ENCODE peak calls at places on chromosomes 1 and 21, in four cellular contexts. T is IMR-90, M is K562, K is endothelial cell of umbilical vein. D is an unnamed sample.

GRCh38 chr21:32189688-32190483 is 89.0 kb downstream of the MIS18A start:
- DNase-seq in M (no peak), K (no peak), T (no peak), D (no peak)

GRCh38 chr1:212655668-212656440 is 43.8 kb downstream of the BATF3 start:
- DNase-seq in K (no peak), M (no peak), T (peak), D (no peak)

GRCh38 chr1:39852214-39852791 is 31.0 kb downstream of the TRIT1 start:
- DNase-seq in M (no peak), T (peak), K (no peak), D (no peak)

GRCh38 chr1:63674865-63675815 is 81.9 kb downstream of the PGM1 start:
- DNase-seq in K (no peak), T (no peak), M (no peak), D (no peak)

GRCh38 chr1:56591909-56592308 is 12.5 kb upstream of the PLPP3 start:
- DNase-seq in K (no peak), M (no peak), T (no peak), D (no peak)

GRCh38 chr1:76868916-76869315 is 1.6 kb downstream of the ST6GALNAC5 start:
- DNase-seq in T (no peak), K (no peak), M (no peak), D (no peak)

GRCh38 chr1:224922404-224923164 is 6.9 kb upstream of the DNAH14 start:
- DNase-seq in M (peak), K (peak), T (peak), D (peak)

GRCh38 chr1:218425647-218426342 is 80.7 kb downstream of the TGFB2 start:
- DNase-seq in T (peak), M (no peak), K (no peak), D (no peak)

GRCh38 chr1:77430966-77431735 is 149.3 kb downstream of the AK5 start:
- DNase-seq in K (no peak), M (no peak), T (peak), D (no peak)

GRCh38 chr1:102655034-102655433 is 453.3 kb downstream of the COL11A1 start:
- DNase-seq in T (no peak), M (no peak), K (no peak), D (no peak)

GRCh38 chr1:29626066-29626465 is 389.7 kb downstream of the PTPRU start:
- DNase-seq in T (no peak), K (no peak), M (no peak), D (no peak)

GRCh38 chr1:94038511-94038910 is 82.4 kb downstream of the ABCA4 start:
- DNase-seq in T (peak), K (peak), M (no peak), D (no peak)
- TF ChIP-seq FOS in T (no peak), K (peak), M (no peak), D (no peak)

DNA sequence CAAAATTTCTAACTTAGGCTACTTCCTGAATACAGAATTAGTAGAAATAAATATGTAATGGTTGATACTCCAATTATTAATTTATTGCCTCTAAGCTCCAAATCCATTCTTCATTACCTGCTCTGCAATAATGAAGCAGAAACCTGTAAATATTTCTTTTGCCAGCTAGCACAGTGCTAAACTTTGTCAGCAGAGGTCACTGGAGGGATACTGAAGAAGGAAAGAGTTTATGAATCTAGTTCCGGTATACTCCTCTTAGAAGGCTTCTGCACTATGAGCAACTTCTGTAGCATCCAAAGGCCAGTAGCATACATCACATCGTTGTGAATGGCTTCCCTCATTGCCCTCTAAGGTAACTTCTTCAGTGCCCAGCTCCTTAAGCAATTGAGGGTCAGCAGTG is 81.0 kb upstream of the LHX8 start:
- DNase-seq in T (no peak), M (no peak), K (peak), D (no peak)
- TF ChIP-seq FOS in T (no peak), M (no peak), K (no peak), D (no peak)

GRCh38 chr21:36419996-36420395 is 34.8 kb downstream of the CHAF1B start:
- DNase-seq in K (peak), T (peak), M (peak), D (no peak)
- TF ChIP-seq FOS in K (no peak), T (no peak), M (no peak), D (no peak)

GRCh38 chr1:36863061-36863460 is 171.3 kb downstream of the GRIK3 start:
- DNase-seq in K (no peak), T (no peak), M (no peak), D (no peak)

GRCh38 chr1:36865080-36865900 is 169.0 kb downstream of the GRIK3 start:
- DNase-seq in T (no peak), K (no peak), M (no peak), D (no peak)

GRCh38 chr1:36866168-36866814 is 168.0 kb downstream of the GRIK3 start:
- DNase-seq in T (no peak), M (no peak), K (no peak), D (no peak)

GRCh38 chr1:36863500-36863899 is 170.8 kb downstream of the GRIK3 start:
- DNase-seq in T (no peak), M (no peak), K (no peak), D (no peak)

GRCh38 chr1:36864182-36865079 is 169.9 kb downstream of the GRIK3 start:
- DNase-seq in M (peak), T (no peak), K (no peak), D (no peak)
- TF ChIP-seq FOS in M (no peak), T (no peak), K (no peak), D (no peak)

GRCh38 chr1:211605034-211605433 is 26.1 kb upstream of the SLC30A1 start:
- DNase-seq in T (no peak), M (no peak), K (no peak), D (no peak)

GRCh38 chr1:211606327-211606913 is 27.5 kb upstream of the SLC30A1 start:
- DNase-seq in T (no peak), M (peak), K (no peak), D (peak)

GRCh38 chr1:211607752-211608478 is 29.0 kb upstream of the SLC30A1 start:
- DNase-seq in M (no peak), T (no peak), K (no peak), D (no peak)

GRCh38 chr1:211605613-211606326 is 26.8 kb upstream of the SLC30A1 start:
- DNase-seq in T (no peak), M (no peak), K (no peak), D (no peak)

DNA sequence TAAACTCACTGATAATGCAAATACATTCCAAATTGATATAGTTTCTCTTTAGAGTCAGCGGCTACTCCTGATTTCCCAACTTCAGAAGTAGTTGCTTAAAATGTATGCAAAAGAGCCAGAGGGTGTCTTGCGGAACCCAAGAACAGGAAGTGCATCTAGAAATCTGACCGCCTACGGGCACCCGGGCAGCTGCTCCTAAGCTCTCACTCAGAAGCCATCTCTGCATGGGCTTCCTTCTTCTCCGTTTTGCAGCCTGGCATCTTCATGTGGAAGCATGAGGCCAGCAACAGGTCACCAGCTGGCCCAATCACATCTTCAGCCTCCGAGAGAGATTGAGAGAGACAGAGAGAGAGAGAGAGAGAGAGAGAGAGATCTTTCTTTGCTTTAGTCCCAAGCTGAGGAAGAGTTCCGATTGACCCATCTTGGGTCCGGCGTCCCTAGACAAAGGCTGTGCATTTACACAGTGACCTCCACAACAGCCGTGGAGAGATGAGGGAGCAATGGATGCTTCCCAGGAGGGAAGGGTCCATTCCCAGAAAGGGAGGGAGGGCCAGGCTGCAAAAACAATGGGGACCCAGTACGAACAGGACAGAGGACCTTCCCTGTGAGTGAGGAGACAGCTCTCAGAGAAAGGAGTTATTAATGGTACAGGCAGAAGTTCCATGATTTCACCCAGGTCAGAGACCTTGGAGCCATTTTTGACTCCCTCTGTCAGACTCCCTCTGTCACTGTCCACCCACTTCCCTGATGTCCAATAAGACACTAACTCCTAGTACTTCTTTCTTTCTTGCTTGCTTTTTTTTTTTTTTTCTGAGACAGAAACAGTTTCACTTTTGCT is 28.2 kb upstream of the SLC30A1 start:
- DNase-seq in M (peak), T (no peak), K (no peak), D (peak)
- TF ChIP-seq FOS in M (no peak), T (no peak), K (no peak), D (no peak)

DNA sequence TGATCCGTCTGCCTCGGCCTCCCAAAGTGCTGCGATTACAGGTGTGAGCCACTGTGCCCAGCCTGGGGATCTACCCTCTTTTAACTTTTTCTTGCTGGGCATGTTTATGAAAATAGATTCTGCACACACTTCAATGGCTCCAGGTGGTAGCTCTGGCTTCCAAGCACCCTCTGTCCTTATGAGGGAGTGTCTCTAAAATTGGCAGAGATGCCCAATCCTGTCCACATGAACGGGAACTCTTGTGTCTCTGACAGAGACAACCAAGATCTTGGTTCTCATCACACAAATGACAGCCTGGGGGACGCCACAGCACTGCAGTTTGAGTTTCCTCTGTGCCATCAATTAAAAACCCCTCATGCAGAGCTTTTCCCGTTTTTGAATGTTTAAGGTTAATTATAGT is 43.4 kb upstream of the ANGPTL7 start:
- DNase-seq in K (no peak), T (no peak), M (no peak), D (no peak)
- TF ChIP-seq FOS in K (no peak), T (no peak), M (no peak), D (no peak)

DNA sequence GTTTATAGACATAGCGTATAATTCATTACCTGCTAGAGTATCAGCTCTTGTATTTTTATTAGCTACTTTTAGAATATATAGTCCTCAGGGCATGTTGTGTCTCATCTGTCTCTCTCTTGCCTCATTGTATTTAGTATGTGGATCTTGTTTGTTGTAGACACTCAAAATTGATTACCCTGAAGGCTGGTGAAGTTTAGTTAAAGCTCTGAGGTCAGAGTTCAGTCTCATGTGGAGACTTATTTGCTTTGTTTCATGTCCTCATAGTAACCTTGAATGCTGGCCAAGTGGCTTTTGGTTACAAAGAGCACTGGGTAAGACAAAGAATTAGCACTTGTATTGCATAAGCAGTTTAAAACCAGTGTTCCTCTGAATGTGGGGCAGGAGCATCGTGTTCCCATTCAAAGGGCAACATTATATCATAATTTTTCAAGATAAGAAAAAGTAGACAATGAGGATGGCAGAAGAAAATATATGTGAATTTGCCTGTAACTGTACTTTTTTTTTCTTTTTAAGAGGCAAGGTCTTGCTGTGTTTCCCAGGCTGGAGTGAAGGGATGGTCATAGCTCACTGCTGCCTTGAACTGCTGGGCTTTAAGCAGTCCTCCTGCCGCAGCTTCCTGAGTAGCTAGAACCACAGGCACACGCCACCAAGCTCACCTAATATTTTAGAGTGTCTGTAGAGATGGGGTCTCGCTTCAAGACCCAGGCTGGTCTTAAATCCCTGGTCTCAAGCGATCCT is 17.4 kb downstream of the CNST start:
- DNase-seq in T (no peak), M (no peak), K (peak), D (no peak)
- TF ChIP-seq FOS in T (no peak), M (no peak), K (no peak), D (no peak)

GRCh38 chr1:31828341-31828740 is 12.5 kb upstream of the SPOCD1 start:
- DNase-seq in M (no peak), T (no peak), K (no peak), D (no peak)
- TF ChIP-seq FOS in M (no peak), T (no peak), K (no peak), D (no peak)

DNA sequence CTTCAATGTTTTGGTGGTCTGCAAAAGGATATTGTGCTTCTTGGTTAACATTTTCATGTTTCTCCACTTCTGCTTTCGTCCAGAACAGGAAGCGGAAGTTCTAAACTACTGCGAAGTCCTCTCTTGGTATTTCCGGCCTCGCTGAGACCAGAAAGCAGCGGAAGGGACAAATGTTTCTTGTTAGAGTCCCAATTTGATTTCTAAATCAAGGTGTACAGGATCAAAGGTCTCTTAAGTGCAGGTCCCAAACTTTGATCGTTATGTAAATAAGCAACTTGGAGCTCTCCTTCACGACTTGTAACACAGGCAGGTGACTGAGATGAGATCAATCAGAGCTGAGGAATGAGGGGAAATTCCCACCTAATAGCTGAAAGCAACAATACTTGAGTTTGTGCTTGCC is 40.1 kb upstream of the HMCN1 start:
- DNase-seq in M (no peak), T (no peak), K (peak), D (peak)
- TF ChIP-seq FOS in M (no peak), T (no peak), K (no peak), D (no peak)

GRCh38 chr1:117632269-117633067 is 26.6 kb downstream of the TENT5C start:
- DNase-seq in M (no peak), T (no peak), K (no peak), D (no peak)
- TF ChIP-seq FOS in M (no peak), T (no peak), K (no peak), D (no peak)

D was measured in GM12878.